ENCODE peak calls at places on chromosomes 6 and 20, in six cellular contexts. T is NCI-H1436, U is AG04450, A is pancreas, N is NCI-H1105 treated with DMSO at 0.1 percent for 48 hours, C is fibroblast of mammary gland. O is an unnamed sample.

GRCh38 chr20:45863543-45864470 is 6.4 kb downstream of the ZSWIM3 start:
- DNase-seq in T (no peak), U (no peak), A (no peak), N (no peak), C (no peak), O (no peak)

GRCh38 chr6:166830185-166830890 is 126.0 kb downstream of the RNASET2 start:
- DNase-seq in T (no peak), U (no peak), A (no peak), N (no peak), C (no peak), O (no peak)

GRCh38 chr6:90216081-90216977 is 80.3 kb downstream of the BACH2 start:
- DNase-seq in T (no peak), U (no peak), A (no peak), N (no peak), C (peak), O (no peak)

GRCh38 chr6:116945809-116946208 is 68.8 kb downstream of the RFX6 start:
- DNase-seq in T (no peak), U (no peak), A (no peak), N (no peak), C (peak), O (peak)

GRCh38 chr6:106473807-106474206 is 113.3 kb downstream of the CRYBG1 start:
- DNase-seq in T (no peak), U (peak), A (no peak), N (no peak), C (peak), O (no peak)

GRCh38 chr20:45781391-45781931 is 10.2 kb downstream of the WFDC3 start:
- DNase-seq in T (no peak), U (peak), A (no peak), N (no peak), C (peak), O (no peak)

GRCh38 chr6:137471951-137472350 is 22.2 kb downstream of the OLIG3 start:
- DNase-seq in T (no peak), U (no peak), A (no peak), N (no peak), C (no peak), O (no peak)

GRCh38 chr6:52877786-52878185 is 31.7 kb downstream of the GSTA3 start:
- DNase-seq in T (no peak), U (no peak), A (no peak), N (no peak), C (no peak), O (no peak)

GRCh38 chr20:44457016-44457415 is 18.7 kb upstream of the TTPAL start:
- DNase-seq in T (no peak), U (no peak), A (no peak), N (peak), C (no peak), O (peak)

GRCh38 chr6:142696123-142696522 is 248.9 kb downstream of the HIVEP2 start:
- DNase-seq in T (no peak), U (no peak), A (no peak), N (no peak), C (peak), O (peak)

GRCh38 chr6:1594495-1595200 is 15.1 kb upstream of the FOXC1 start:
- DNase-seq in T (no peak), U (no peak), A (no peak), N (no peak), C (no peak), O (no peak)

GRCh38 chr6:149129401-149130077 is 188.0 kb upstream of the TAB2 start:
- DNase-seq in T (no peak), U (peak), A (no peak), N (no peak), C (peak), O (no peak)

GRCh38 chr6:155472886-155473285 is 17.2 kb upstream of the NOX3 start:
- DNase-seq in T (no peak), U (no peak), A (no peak), N (no peak), C (peak), O (no peak)

GRCh38 chr20:46548688-46549087 is 1.8 kb downstream of the OCSTAMP start:
- DNase-seq in T (no peak), U (no peak), A (no peak), N (no peak), C (no peak), O (no peak)

GRCh38 chr6:162200945-162201692 is 526.4 kb downstream of the PRKN start:
- DNase-seq in T (no peak), U (no peak), A (no peak), N (no peak), C (no peak), O (no peak)

GRCh38 chr6:106820412-106820852 is 154.1 kb downstream of the CD24 start:
- DNase-seq in T (no peak), U (no peak), A (no peak), N (no peak), C (peak), O (no peak)

GRCh38 chr6:18058429-18058828 is 64.0 kb downstream of the NHLRC1 start:
- DNase-seq in T (no peak), U (no peak), A (no peak), N (no peak), C (no peak), O (no peak)

GRCh38 chr6:17022604-17023003 is 79.2 kb upstream of the STMND1 start:
- DNase-seq in T (no peak), U (no peak), A (no peak), N (no peak), C (no peak), O (no peak)

GRCh38 chr20:13736792-13737191 is 47.9 kb downstream of the ESF1 start:
- DNase-seq in T (no peak), U (peak), A (no peak), N (no peak), C (peak), O (no peak)

GRCh38 chr6:142945071-142945445 is at the start of gene HIVEP2:
- DNase-seq in T (no peak), U (peak), A (peak), N (no peak), C (peak), O (no peak)

GRCh38 chr6:46246081-46246480 is 75.3 kb upstream of the ENPP5 start:
- DNase-seq in T (no peak), U (no peak), A (no peak), N (no peak), C (peak), O (no peak)

GRCh38 chr6:48744948-48745347 is 634.0 kb upstream of the PTCHD4 start:
- DNase-seq in T (no peak), U (no peak), A (no peak), N (no peak), C (peak), O (no peak)

GRCh38 chr20:47027042-47027441 is 132.4 kb downstream of the EYA2 start:
- DNase-seq in T (no peak), U (no peak), A (no peak), N (no peak), C (no peak), O (peak)

GRCh38 chr6:169145476-169145875 is 108.2 kb downstream of the THBS2 start:
- DNase-seq in T (no peak), U (no peak), A (no peak), N (no peak), C (no peak), O (no peak)

GRCh38 chr20:62301773-62302340 is 940 bp upstream of the ADRM1 start:
- DNase-seq in T (peak), U (peak), A (peak), N (peak), C (peak), O (peak)

GRCh38 chr20:54350415-54350814 is 125.0 kb upstream of the DOK5 start:
- DNase-seq in T (no peak), U (no peak), A (no peak), N (no peak), C (peak), O (no peak)

GRCh38 chr6:157911786-157912185 is 69.9 kb upstream of the SYNJ2 start:
- DNase-seq in T (no peak), U (no peak), A (no peak), N (no peak), C (no peak), O (no peak)